ENCODE peak calls at places on chromosomes 12 and 14, in ten cellular contexts. B is heart right ventricle, S is NCI-H1417, G is SHP77 treated with DMSO at 0.1 percent for 48 hours, Z is AG08396, A is NT2/D1, M is left ventricle myocardium inferior, E is occipital lobe, O is progenitor cell of endocrine pancreas, R is dorsolateral prefrontal cortex. U is an unnamed sample.

GRCh38 chr14:99430491-99430890 is 50.2 kb downstream of the SETD3 start:
- DNase-seq in B (peak), S (no peak), G (peak), Z (no peak), A (no peak), M (no peak), E (no peak), O (no peak), R (no peak), U (no peak)

GRCh38 chr14:50023671-50024490 is 92.5 kb downstream of the VCPKMT start:
- DNase-seq in B (no peak), S (no peak), G (no peak), Z (peak), A (no peak), M (no peak), E (no peak), O (no peak), R (no peak), U (no peak)

GRCh38 chr12:109697877-109698468 is 15.7 kb upstream of the FAM222A start:
- DNase-seq in B (no peak), S (no peak), G (no peak), Z (no peak), A (no peak), M (no peak), E (no peak), O (no peak), R (no peak), U (no peak)

GRCh38 chr12:12881495-12881894 is 9.9 kb upstream of the GPRC5A start:
- DNase-seq in B (no peak), S (no peak), G (no peak), Z (no peak), A (no peak), M (no peak), E (no peak), O (no peak), R (no peak), U (no peak)

GRCh38 chr14:21023174-21023573 is 1.7 kb downstream of the NDRG2 start:
- DNase-seq in B (no peak), S (no peak), G (no peak), Z (no peak), A (no peak), M (peak), E (no peak), O (no peak), R (no peak), U (no peak)

GRCh38 chr14:44505588-44505987 is 1.5 kb downstream of the FSCB start:
- DNase-seq in B (no peak), S (no peak), G (no peak), Z (no peak), A (peak), M (no peak), E (no peak), O (no peak), R (no peak), U (no peak)

GRCh38 chr14:46574976-46575375 is 76.6 kb downstream of the RPL10L start:
- DNase-seq in B (no peak), S (no peak), G (no peak), Z (no peak), A (no peak), M (no peak), E (no peak), O (no peak), R (no peak), U (no peak)

GRCh38 chr12:129083121-129083520 is 229.8 kb downstream of the GLT1D1 start:
- DNase-seq in B (no peak), S (no peak), G (no peak), Z (no peak), A (no peak), M (no peak), E (no peak), O (no peak), R (no peak), U (no peak)

GRCh38 chr12:52517005-52517835 is 3.0 kb downstream of the KRT5 start:
- DNase-seq in B (no peak), S (no peak), G (no peak), Z (no peak), A (no peak), M (no peak), E (no peak), O (peak), R (no peak), U (no peak)

GRCh38 chr12:130465046-130465445 is 127.4 kb downstream of the PIWIL1 start:
- DNase-seq in B (no peak), S (no peak), G (no peak), Z (no peak), A (no peak), M (no peak), E (no peak), O (no peak), R (no peak), U (no peak)

GRCh38 chr12:101414533-101415119 is 7.1 kb upstream of the ARL1 start:
- DNase-seq in B (peak), S (peak), G (no peak), Z (peak), A (peak), M (no peak), E (no peak), O (no peak), R (peak), U (no peak)

GRCh38 chr12:11771895-11772502 is 122.5 kb downstream of the ETV6 start:
- DNase-seq in B (no peak), S (no peak), G (no peak), Z (no peak), A (no peak), M (no peak), E (no peak), O (no peak), R (no peak), U (no peak)

GRCh38 chr14:79352026-79352425 is 859.3 kb downstream of the DIO2 start:
- DNase-seq in B (no peak), S (peak), G (no peak), Z (no peak), A (no peak), M (no peak), E (no peak), O (no peak), R (no peak), U (no peak)

GRCh38 chr12:82973601-82974000 is 286.9 kb downstream of the TMTC2 start:
- DNase-seq in B (no peak), S (peak), G (no peak), Z (no peak), A (no peak), M (no peak), E (no peak), O (no peak), R (no peak), U (no peak)

GRCh38 chr14:29462271-29462670 is 465.4 kb downstream of the PRKD1 start:
- DNase-seq in B (no peak), S (peak), G (no peak), Z (no peak), A (no peak), M (no peak), E (no peak), O (no peak), R (no peak), U (no peak)